ENCODE peak calls at places on chromosomes 12 and 14, in five cellular contexts. C, B, P, Q and F are unnamed samples. For H3K27me3, the result is how much of the 10 kb centered on the place peaks cover.

GRCh38 chr14:69886843-69887242 is 7.6 kb downstream of the SMOC1 start:
- DNase-seq in Q (no peak), B (peak), P (peak), C (no peak), F (no peak)

GRCh38 chr12:54126696-54127537 is 61.9 kb downstream of the SMUG1 start:
- DNase-seq in Q (peak), B (no peak), P (peak), C (no peak), F (no peak)

GRCh38 chr12:88897723-88898122 is 317.5 kb upstream of the KITLG start:
- DNase-seq in B (peak), Q (no peak), C (no peak), P (no peak), F (no peak)

GRCh38 chr14:77721437-77721836 is 13.5 kb downstream of the SLIRP start:
- DNase-seq in B (no peak), Q (no peak), C (no peak), P (no peak), F (no peak)

GRCh38 chr12:39541471-39541870 is 78.1 kb downstream of the ABCD2 start:
- DNase-seq in B (no peak), P (no peak), Q (no peak), C (no peak), F (no peak)

GRCh38 chr14:66359500-66359899 is 126.7 kb upstream of the CCDC196 start:
- DNase-seq in Q (no peak), P (peak), C (no peak), B (peak), F (no peak)

GRCh38 chr12:50110127-50110761 is 1.8 kb upstream of the COX14 start:
- DNase-seq in P (no peak), C (no peak), B (no peak), Q (peak), F (no peak)

GRCh38 chr12:72277415-72277814 is 5.2 kb downstream of the TRHDE start:
- DNase-seq in Q (no peak), P (no peak), C (no peak), B (peak), F (no peak)

GRCh38 chr12:133058203-133059125 is 21.2 kb downstream of the ZNF84 start:
- DNase-seq in B (peak), P (peak), Q (no peak), C (no peak), F (no peak)

GRCh38 chr12:66397574-66397973 is 95.3 kb downstream of the HELB start:
- DNase-seq in P (no peak), C (no peak), B (peak), Q (no peak), F (no peak)

GRCh38 chr14:91416744-91417133 is 881 bp downstream of the CCDC88C start:
- DNase-seq in Q (peak), P (no peak), C (no peak), B (no peak), F (no peak)

DNA sequence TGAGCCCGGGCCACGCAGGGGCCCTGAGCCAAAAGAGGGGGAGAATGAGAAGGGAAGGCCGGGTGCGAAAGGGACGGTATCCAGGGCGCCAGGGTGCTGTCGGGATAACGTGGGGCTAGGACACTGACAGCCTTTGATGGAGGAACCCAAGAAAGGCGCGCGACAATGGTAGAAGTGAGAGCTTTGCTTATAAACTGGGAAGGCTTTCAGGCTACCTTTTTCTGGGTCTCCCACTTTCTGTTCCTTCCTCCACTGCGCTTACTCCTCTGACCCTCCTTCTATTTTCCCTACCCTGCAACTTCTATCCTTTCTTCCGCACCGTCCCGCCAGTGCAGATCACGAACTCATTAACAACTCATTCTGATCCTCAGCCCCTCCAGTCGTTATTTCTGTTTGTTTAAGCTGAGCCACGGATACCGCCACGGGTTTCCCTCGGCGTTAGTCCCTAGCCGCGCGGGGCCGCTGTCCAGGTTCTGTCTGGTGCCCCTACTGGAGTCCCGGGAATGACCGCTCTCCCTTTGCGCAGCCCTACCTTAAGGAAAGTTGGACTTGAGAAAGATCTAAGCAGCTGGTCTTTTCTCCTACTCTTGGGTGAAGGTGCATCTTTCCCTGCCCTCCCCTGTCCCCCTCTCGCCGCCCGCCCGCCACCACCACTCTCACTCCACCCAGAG is 3.0 kb downstream of the SSTR1 start:
- DNase-seq in B (peak), C (no peak), P (no peak), Q (peak), F (no peak)
- H3K27me3 ChIP-seq in B (under half), C (under half), P (under half), Q (under half), F (under half)

GRCh38 chr12:21911832-21912231 is 29.4 kb downstream of the ABCC9 start:
- DNase-seq in Q (no peak), B (peak), C (no peak), P (no peak), F (no peak)

GRCh38 chr12:21912318-21912717 is 28.9 kb downstream of the ABCC9 start:
- DNase-seq in P (no peak), C (no peak), Q (no peak), B (peak), F (no peak)

GRCh38 chr12:21910642-21911041 is 30.6 kb downstream of the ABCC9 start:
- DNase-seq in C (no peak), Q (no peak), P (no peak), B (no peak), F (no peak)

DNA sequence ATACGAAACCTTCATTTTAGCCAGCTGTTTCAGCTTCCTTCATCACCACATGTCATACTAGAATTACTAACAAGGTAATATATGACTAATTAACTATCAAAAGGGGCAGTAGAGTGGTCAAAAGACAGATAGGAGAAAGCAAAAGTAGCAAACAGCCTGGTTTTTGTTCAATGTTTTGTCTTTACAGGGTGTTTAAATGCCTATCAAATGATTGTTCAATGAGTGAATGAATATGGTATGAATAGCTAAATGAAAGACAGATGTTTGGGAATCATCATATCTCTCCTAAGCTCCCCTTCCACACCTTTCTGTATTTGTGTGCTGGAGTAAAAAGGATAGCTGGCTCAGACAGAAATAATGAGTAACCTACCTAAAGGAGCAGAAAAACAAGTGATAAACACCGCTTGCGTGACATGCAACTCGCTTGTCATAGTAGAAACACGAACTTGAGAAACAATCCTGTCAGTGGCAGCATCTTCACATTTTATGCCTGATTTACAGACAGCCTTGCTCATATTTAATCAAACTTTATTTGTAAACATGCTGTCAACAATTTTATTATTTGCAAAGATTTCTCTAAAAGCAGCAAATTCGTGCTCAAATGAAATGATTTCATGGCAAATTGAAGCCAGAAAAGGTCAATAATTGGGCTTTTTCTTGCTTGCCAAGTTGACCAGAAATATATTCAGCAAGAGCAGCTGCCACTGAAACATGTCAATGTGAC is 34.1 kb downstream of the ABCC9 start:
- DNase-seq in Q (no peak), P (no peak), B (peak), C (no peak), F (no peak)
- H3K27ac ChIP-seq in Q (no peak), P (no peak), B (no peak), C (no peak), F (no peak)

GRCh38 chr14:37590810-37591139 is 4.3 kb downstream of the FOXA1 start:
- DNase-seq in C (no peak), Q (no peak), B (no peak), P (no peak), F (no peak)
- H3K27me3 ChIP-seq in C (half or more), Q (under half), B (half or more), P (under half), F (under half)

GRCh38 chr14:20781805-20782204 is 737 bp downstream of the RNASE6 start:
- DNase-seq in B (no peak), P (no peak), Q (no peak), C (no peak), F (no peak)
- H3K27ac ChIP-seq in B (no peak), P (no peak), Q (peak), C (peak), F (peak)

DNA sequence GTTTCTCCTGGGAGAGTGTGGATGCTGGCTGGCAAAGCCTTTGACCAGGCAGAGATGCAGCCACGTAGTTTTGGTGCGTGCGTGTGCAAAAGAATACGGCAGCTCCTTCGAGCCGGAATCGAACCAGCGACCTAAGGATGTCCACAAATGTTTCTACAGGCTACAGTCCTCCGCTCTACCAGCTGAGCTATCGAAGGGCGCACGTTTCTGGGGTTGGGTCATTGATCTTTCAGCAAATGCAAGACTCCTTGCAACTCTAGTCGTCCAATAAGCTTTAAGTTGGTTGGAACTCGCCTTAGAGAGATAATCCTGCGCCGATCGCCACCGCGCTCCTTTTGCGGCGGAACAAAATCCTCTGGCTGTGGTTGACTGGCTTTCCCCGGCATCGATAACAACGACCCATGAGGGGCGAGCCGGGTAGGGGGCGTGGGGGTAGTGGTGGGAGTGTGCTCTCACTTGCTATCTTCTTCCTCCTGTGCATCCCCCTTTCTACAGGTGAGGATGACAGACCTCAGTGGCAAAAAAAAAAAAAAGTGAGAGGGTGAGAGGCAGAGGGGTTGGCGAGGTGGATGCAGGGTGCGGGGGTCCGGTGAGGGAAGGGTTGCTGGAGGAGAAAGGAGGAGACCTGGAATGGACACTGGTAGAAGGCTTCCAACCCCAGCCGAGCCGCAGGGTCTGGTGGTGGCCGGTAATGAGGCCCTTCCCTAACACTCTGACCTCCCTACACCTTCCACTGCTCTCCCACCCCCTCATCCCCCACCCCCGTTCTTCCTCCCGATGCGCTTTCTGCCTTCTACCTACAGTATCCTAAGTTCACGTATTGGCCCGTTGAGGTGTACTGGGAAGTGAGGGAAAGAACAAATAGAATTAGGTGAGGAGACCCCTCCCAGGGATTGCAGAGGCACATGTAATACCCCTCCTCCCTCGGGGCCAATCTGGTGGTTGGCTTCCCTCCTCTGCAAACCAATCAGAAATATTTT is 11.8 kb upstream of the OR6S1 start:
- DNase-seq in C (no peak), B (peak), P (peak), Q (no peak), F (no peak)
- H3K27me3 ChIP-seq in C (under half), B (under half), P (under half), Q (under half), F (under half)

GRCh38 chr12:111454311-111454710 is 48.6 kb downstream of the SH2B3 start:
- DNase-seq in B (no peak), C (no peak), Q (no peak), P (no peak), F (no peak)
- H3K27ac ChIP-seq in B (no peak), C (peak), Q (no peak), P (no peak), F (no peak)

GRCh38 chr12:117240356-117240755 is 50.1 kb upstream of the FBXO21 start:
- DNase-seq in Q (no peak), P (no peak), B (no peak), C (no peak), F (no peak)

GRCh38 chr12:117243488-117243887 is 53.2 kb upstream of the FBXO21 start:
- DNase-seq in P (no peak), C (no peak), B (no peak), Q (no peak), F (no peak)

GRCh38 chr12:117236456-117237001 is 46.3 kb upstream of the FBXO21 start:
- DNase-seq in B (peak), Q (peak), P (peak), C (peak), F (peak)

DNA sequence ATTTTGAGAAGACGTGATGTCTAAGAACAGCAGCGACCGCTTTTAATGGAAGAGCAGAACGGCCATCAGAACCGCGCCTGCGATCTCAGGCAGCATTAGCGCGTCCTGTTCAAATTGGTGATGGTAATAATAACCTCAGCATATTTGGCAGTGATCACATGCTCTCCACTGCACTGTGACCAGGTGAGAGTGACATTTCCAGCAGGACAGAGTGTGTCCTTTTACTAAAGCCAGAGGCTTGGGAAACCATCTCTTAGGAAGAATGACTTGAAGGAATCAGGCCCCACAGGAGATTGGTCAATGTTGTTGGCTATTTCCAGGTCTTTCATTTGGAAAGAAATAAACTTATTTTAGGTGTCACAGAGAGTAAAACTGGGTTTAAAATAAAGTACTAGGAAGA is 51.4 kb upstream of the FBXO21 start:
- DNase-seq in B (no peak), Q (no peak), P (no peak), C (no peak), F (no peak)
- H3K27me3 ChIP-seq in B (under half), Q (under half), P (under half), C (under half), F (under half)